ENCODE peak calls at places on chromosomes 16 and 17, in eight cellular contexts. X is endothelial cell, G is GM10248, I is H9, P is esophagus muscularis mucosa, R is AG04450, Q is dorsolateral prefrontal cortex, Y is AG10803. J is an unnamed sample.

GRCh38 chr17:74296548-74296936 is 22.5 kb downstream of the DNAI2 start:
- DNase-seq in X (peak; percentile 52), G (no peak), I (peak; percentile 76), P (no peak), R (no peak), Q (peak; percentile 87), Y (peak; percentile 31), J (no peak)

GRCh38 chr16:1181715-1182671 is 29.1 kb downstream of the CACNA1H start:
- DNase-seq in X (no peak), G (no peak), I (no peak), P (no peak), R (peak; percentile 58), Q (peak; percentile 20), Y (peak; percentile 31), J (no peak)

GRCh38 chr16:58628845-58629680 is 563 bp downstream of the CNOT1 start:
- DNase-seq in X (peak; percentile 18), G (no peak), I (peak; percentile 32), P (peak; percentile 93), R (peak; percentile 8), Q (peak; percentile 29), Y (peak; percentile 6), J (peak; percentile 90)

GRCh38 chr17:75845058-75845711 is 981 bp upstream of the UNC13D start:
- DNase-seq in X (peak; percentile 70), G (peak; percentile 91), I (peak; percentile 96), P (no peak), R (no peak), Q (peak; percentile 48), Y (peak; percentile 68), J (peak; percentile 94)

GRCh38 chr17:15947331-15947730 is 2.4 kb downstream of the ADORA2B start:
- DNase-seq in X (no peak), G (no peak), I (no peak), P (no peak), R (no peak), Q (no peak), Y (peak; percentile 21), J (no peak)

GRCh38 chr17:38705803-38706624 is 941 bp downstream of the MLLT6 start:
- DNase-seq in X (peak; percentile 30), G (no peak), I (peak; percentile 80), P (no peak), R (no peak), Q (peak; percentile 42), Y (peak; percentile 25), J (no peak)

GRCh38 chr16:4089811-4090293 is 26.4 kb downstream of the ADCY9 start:
- DNase-seq in X (no peak), G (no peak), I (no peak), P (no peak), R (no peak), Q (no peak), Y (no peak), J (no peak)

GRCh38 chr17:35612924-35613521 is 25.9 kb downstream of the AP2B1 start:
- DNase-seq in X (peak; percentile 30), G (peak; percentile 20), I (no peak), P (no peak), R (no peak), Q (peak; percentile 76), Y (peak; percentile 51), J (no peak)

GRCh38 chr17:13140750-13141149 is 122.9 kb upstream of the ELAC2 start:
- DNase-seq in X (no peak), G (no peak), I (peak; percentile 81), P (no peak), R (no peak), Q (no peak), Y (peak; percentile 27), J (no peak)

GRCh38 chr17:48643697-48644012 is 17.5 kb upstream of the HOXB9 start:
- DNase-seq in X (no peak), G (no peak), I (no peak), P (no peak), R (no peak), Q (no peak), Y (peak; percentile 65), J (no peak)

GRCh38 chr17:18860161-18860972 is 2.4 kb downstream of the PRPSAP2 start:
- DNase-seq in X (no peak), G (peak; percentile 73), I (no peak), P (no peak), R (no peak), Q (no peak), Y (no peak), J (no peak)

GRCh38 chr17:16872351-16872751 is 99.6 kb downstream of the TNFRSF13B start:
- DNase-seq in X (no peak), G (no peak), I (peak; percentile 26), P (no peak), R (no peak), Q (no peak), Y (peak; percentile 11), J (no peak)

GRCh38 chr17:33492731-33493260 is 199.7 kb upstream of the ASIC2 start:
- DNase-seq in X (no peak), G (no peak), I (no peak), P (no peak), R (no peak), Q (no peak), Y (no peak), J (no peak)
- TF ChIP-seq CTCF in X (no peak), G (no peak), I (no peak), P (no peak), R (no peak), Q (no peak), Y (no peak), J (no peak)

GRCh38 chr16:10920726-10921427 is 21.4 kb downstream of the DEXI start:
- DNase-seq in X (no peak), G (no peak), I (no peak), P (no peak), R (no peak), Q (no peak), Y (no peak), J (peak; percentile 10)

GRCh38 chr16:10916534-10916933 is 25.7 kb downstream of the DEXI start:
- DNase-seq in X (no peak), G (no peak), I (no peak), P (no peak), R (no peak), Q (no peak), Y (no peak), J (no peak)

GRCh38 chr16:10921536-10922327 is 20.5 kb downstream of the DEXI start:
- DNase-seq in X (no peak), G (no peak), I (no peak), P (no peak), R (no peak), Q (no peak), Y (peak; percentile 25), J (no peak)

GRCh38 chr16:10918294-10919002 is 23.8 kb downstream of the DEXI start:
- DNase-seq in X (peak; percentile 94), G (peak; percentile 81), I (peak; percentile 94), P (peak; percentile 99), R (peak; percentile 86), Q (peak; percentile 96), Y (peak; percentile 92), J (peak; percentile 90)

GRCh38 chr16:10919003-10919351 is 23.3 kb downstream of the DEXI start:
- DNase-seq in X (no peak), G (no peak), I (no peak), P (no peak), R (no peak), Q (no peak), Y (no peak), J (no peak)
- TF ChIP-seq CTCF in X (peak; percentile 13), G (no peak), I (no peak), P (no peak), R (no peak), Q (no peak), Y (no peak), J (no peak)

DNA sequence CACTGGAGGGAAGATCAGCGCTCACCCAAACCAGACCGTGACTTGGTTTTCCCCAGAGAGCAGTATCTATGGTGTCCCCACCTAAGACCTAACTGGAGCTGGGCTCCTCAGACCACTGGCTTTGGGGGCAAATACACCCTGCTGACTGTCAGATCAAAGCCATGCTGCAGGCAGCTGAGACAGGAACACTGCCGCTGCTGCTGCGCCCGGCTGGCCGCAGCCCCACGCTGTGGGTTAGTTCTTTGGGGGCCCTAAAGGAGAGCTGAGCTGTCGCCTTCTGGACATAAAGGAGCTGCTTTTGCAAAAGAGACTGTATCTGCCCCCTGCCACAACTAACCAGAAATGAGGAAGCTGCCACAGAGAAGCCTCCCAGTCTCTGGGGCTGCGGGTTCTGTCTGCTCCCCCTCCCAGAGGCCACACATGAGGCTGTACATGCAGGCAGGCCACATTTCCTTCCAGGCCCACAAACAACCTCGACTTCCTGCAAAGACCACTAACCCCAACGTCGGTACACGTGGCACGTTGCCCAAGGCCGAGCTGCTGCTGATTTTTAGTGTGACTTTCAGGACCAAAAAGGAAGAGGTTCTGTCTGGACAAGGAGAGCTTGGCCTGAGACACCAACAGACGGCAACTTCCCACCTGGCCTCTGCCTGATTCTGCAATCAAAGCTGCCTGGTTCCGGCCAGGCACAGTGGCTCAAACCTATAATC is 18.2 kb upstream of the ABR start:
- DNase-seq in X (no peak), G (peak; percentile 85), I (no peak), P (peak; percentile 95), R (no peak), Q (peak; percentile 76), Y (peak; percentile 64), J (no peak)
- TF ChIP-seq CTCF in X (no peak), G (no peak), I (no peak), P (no peak), R (no peak), Q (no peak), Y (no peak), J (no peak)

GRCh38 chr16:89375686-89376085 is 114.7 kb downstream of the ANKRD11 start:
- DNase-seq in X (no peak), G (no peak), I (no peak), P (no peak), R (no peak), Q (no peak), Y (no peak), J (no peak)

GRCh38 chr16:89375021-89375420 is 115.3 kb downstream of the ANKRD11 start:
- DNase-seq in X (no peak), G (no peak), I (no peak), P (no peak), R (no peak), Q (no peak), Y (no peak), J (peak; percentile 15)

GRCh38 chr16:89373355-89374110 is 116.8 kb downstream of the ANKRD11 start:
- DNase-seq in X (no peak), G (no peak), I (no peak), P (no peak), R (no peak), Q (peak; percentile 71), Y (peak; percentile 22), J (peak; percentile 92)

GRCh38 chr16:89371968-89372634 is 118.3 kb downstream of the ANKRD11 start:
- DNase-seq in X (no peak), G (no peak), I (no peak), P (no peak), R (no peak), Q (no peak), Y (no peak), J (peak; percentile 88)

DNA sequence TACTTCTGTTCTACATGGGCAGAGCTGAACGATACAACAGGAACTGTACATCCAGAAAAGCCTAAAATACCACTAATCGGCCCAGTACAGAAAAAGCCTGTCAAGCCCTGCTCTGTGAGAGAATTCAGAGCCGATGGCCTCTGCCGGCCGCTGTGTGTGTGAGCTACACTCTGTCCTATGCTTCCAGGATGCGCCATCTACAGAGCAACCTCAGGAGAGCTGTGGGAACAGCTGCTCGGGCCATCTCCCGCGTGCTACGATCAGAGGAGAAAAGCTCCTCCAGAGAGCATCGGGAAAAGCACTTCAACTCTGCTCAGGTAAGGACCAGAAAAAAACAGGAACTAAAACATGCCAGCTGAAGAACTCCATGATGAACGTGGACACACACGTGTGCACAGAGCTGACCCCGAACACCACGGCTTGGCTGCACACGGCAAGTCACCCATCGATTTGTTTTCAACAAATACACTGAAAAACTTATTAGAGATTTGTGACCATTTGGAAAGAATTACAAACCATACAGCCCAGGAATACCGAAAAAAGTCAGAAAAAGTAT is 115.9 kb downstream of the ANKRD11 start:
- DNase-seq in X (no peak), G (no peak), I (peak; percentile 71), P (no peak), R (no peak), Q (peak; percentile 61), Y (no peak), J (peak; percentile 55)
- TF ChIP-seq CTCF in X (no peak), G (no peak), I (no peak), P (no peak), R (no peak), Q (no peak), Y (no peak), J (peak; percentile 51)